ENCODE peak calls at places on chromosome 10, in six cellular contexts. B, N, Z, I, H and Q are unnamed samples.

GRCh38 chr10:99660662-99661369 is 1.5 kb downstream of the ENTPD7 start:
- DNase-seq in B (no peak), N (no peak), Z (no peak), I (no peak), H (no peak), Q (no peak)

GRCh38 chr10:12484945-12485805 is 135.8 kb downstream of the CAMK1D start:
- DNase-seq in B (peak; percentile 86), N (peak; percentile 75), Z (peak; percentile 41), I (no peak), H (no peak), Q (no peak)

GRCh38 chr10:97153276-97153850 is 32.4 kb downstream of the SLIT1 start:
- DNase-seq in B (no peak), N (no peak), Z (no peak), I (no peak), H (no peak), Q (no peak)

GRCh38 chr10:124944982-124945381 is 3.1 kb downstream of the ZRANB1 start:
- DNase-seq in B (no peak), N (no peak), Z (no peak), I (no peak), H (no peak), Q (peak; percentile 79)

GRCh38 chr10:21699575-21699974 is 165.5 kb downstream of the MLLT10 start:
- DNase-seq in B (no peak), N (no peak), Z (no peak), I (no peak), H (no peak), Q (no peak)

GRCh38 chr10:130013938-130014733 is 50.1 kb upstream of the EBF3 start:
- DNase-seq in B (no peak), N (no peak), Z (no peak), I (peak; percentile 3), H (no peak), Q (peak; percentile 40)

GRCh38 chr10:130364631-130365030 is 228.4 kb downstream of the GLRX3 start:
- DNase-seq in B (no peak), N (no peak), Z (no peak), I (no peak), H (no peak), Q (no peak)

GRCh38 chr10:25125151-25125550 is 49.6 kb upstream of the GPR158 start:
- DNase-seq in B (no peak), N (no peak), Z (peak; percentile 60), I (no peak), H (peak; percentile 93), Q (no peak)

GRCh38 chr10:96168546-96168945 is 38.4 kb downstream of the ZNF518A start:
- DNase-seq in B (no peak), N (no peak), Z (no peak), I (no peak), H (no peak), Q (peak; percentile 6)

GRCh38 chr10:76433161-76434005 is 1002.0 kb downstream of the LRMDA start:
- DNase-seq in B (no peak), N (no peak), Z (no peak), I (peak; percentile 20), H (no peak), Q (no peak)

GRCh38 chr10:51867956-51868355 is 168.6 kb upstream of the CSTF2T start:
- DNase-seq in B (no peak), N (no peak), Z (no peak), I (no peak), H (no peak), Q (peak; percentile 94)

GRCh38 chr10:132137111-132138072 is 49.4 kb upstream of the DPYSL4 start:
- DNase-seq in B (no peak), N (no peak), Z (no peak), I (no peak), H (no peak), Q (no peak)

GRCh38 chr10:19628767-19629443 is 187.3 kb upstream of the PLXDC2 start:
- DNase-seq in B (no peak), N (no peak), Z (peak; percentile 28), I (no peak), H (peak; percentile 63), Q (peak; percentile 56)

GRCh38 chr10:132054564-132054963 is 11.2 kb upstream of the JAKMIP3 start:
- DNase-seq in B (no peak), N (no peak), Z (peak; percentile 75), I (peak; percentile 40), H (peak; percentile 79), Q (peak; percentile 26)

GRCh38 chr10:103307594-103307993 is 30.7 kb downstream of the INA start:
- DNase-seq in B (no peak), N (no peak), Z (no peak), I (no peak), H (no peak), Q (no peak)

GRCh38 chr10:17235136-17235535 is 7.1 kb downstream of the VIM start:
- DNase-seq in B (no peak), N (no peak), Z (peak; percentile 53), I (no peak), H (peak; percentile 33), Q (peak; percentile 60)

GRCh38 chr10:120732643-120733313 is 118.4 kb upstream of the WDR11 start:
- DNase-seq in B (no peak), N (no peak), Z (no peak), I (no peak), H (peak; percentile 34), Q (no peak)

GRCh38 chr10:84205049-84205852 is 10.9 kb downstream of the CDHR1 start:
- DNase-seq in B (peak; percentile 67), N (peak; percentile 51), Z (peak; percentile 84), I (peak; percentile 72), H (peak; percentile 74), Q (peak; percentile 69)

GRCh38 chr10:114538544-114538906 is 119.5 kb downstream of the ABLIM1 start:
- DNase-seq in B (peak; percentile 76), N (peak; percentile 70), Z (peak; percentile 66), I (no peak), H (peak; percentile 67), Q (no peak)

GRCh38 chr10:33732176-33733025 is 397.9 kb upstream of the NRP1 start:
- DNase-seq in B (no peak), N (no peak), Z (no peak), I (peak; percentile 27), H (no peak), Q (no peak)

GRCh38 chr10:122587099-122587725 is 26.7 kb downstream of the DMBT1 start:
- DNase-seq in B (no peak), N (no peak), Z (no peak), I (no peak), H (no peak), Q (no peak)

GRCh38 chr10:1739751-1740150 is 2.4 kb upstream of the ADARB2 start:
- DNase-seq in B (no peak), N (no peak), Z (no peak), I (no peak), H (peak; percentile 68), Q (no peak)

GRCh38 chr10:92407305-92408016 is 116.5 kb downstream of the MARCHF5 start:
- DNase-seq in B (no peak), N (no peak), Z (no peak), I (no peak), H (peak; percentile 28), Q (no peak)

GRCh38 chr10:49076741-49077521 is 38.4 kb downstream of the VSTM4 start:
- DNase-seq in B (peak; percentile 54), N (peak; percentile 79), Z (no peak), I (no peak), H (no peak), Q (no peak)

GRCh38 chr10:36591436-36591835 is 534.0 kb upstream of the ANKRD30A start:
- DNase-seq in B (no peak), N (no peak), Z (no peak), I (no peak), H (no peak), Q (no peak)

GRCh38 chr10:3470191-3470590 is 297.6 kb upstream of the PITRM1 start:
- DNase-seq in B (no peak), N (no peak), Z (no peak), I (no peak), H (no peak), Q (no peak)

DNA sequence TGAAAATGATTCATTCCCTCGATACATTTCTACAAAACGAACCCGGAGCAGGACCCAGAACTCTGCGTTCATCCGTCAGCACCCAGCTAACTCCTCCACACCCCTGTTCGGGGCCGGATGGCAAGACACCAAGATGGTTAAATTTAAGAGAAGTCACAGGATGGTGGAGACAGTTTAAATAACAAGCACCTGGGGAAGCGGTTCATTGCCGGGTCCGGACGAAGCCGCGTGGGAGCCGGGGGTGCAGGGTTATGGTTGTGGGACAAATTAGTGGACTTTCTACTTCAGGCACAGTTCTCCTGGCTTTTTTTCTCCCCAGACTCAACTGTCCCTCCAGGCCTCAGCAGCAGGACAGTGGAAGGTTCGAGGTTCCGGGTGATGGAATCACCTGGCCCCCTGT is 45.4 kb downstream of the ASB13 start:
- DNase-seq in B (no peak), N (no peak), Z (no peak), I (no peak), H (no peak), Q (no peak)
- TF ChIP-seq EZH2phosphoT487 in B (no peak), N (no peak), Z (no peak), I (no peak), H (no peak), Q (no peak)

DNA sequence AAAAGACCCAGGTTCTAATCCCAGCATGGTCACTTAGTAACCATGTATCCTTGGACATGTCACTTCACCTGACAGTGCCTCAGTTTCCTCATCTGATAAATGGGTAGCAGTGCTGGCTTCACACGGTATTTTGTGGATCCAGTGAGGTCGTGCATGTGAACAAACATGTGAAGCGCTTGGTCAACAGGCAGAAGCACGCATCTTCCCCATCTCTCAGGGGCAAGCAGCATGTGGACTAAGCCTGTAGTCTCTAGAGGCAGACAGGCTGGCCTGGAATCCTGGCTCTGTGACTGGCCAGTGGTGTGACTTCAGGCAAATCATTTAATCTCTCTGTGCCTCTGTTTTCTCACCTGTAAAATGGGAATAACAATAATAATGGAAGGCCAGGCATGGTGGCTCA is 115.8 kb downstream of the C10orf105 start:
- DNase-seq in B (no peak), N (no peak), Z (no peak), I (no peak), H (no peak), Q (no peak)
- H3K4me3 ChIP-seq in B (no peak overlapping the region), N (no peak overlapping the region), Z (no peak overlapping the region), I (no peak overlapping the region), H (no peak overlapping the region), Q (no peak overlapping the region)

DNA sequence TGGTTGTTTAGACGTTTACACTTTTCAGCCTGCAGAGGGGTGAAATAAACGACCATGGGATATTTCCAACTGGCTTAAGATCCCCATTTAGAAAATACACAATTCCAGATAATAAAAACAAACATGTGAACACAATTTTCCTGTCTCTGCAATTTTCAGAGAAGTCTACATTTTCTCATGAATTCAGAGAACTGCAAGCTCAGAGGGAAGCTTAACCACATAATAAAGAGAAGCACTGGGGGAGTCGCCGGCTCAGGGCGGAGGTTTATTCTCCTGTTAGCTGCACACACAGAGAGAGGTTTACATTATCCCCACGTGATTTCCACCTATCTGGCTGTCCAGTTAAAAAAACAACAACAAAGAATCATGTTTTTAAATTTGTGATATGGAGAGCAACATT is 215.2 kb downstream of the FANK1 start:
- DNase-seq in B (no peak), N (no peak), Z (no peak), I (no peak), H (no peak), Q (no peak)
- TF ChIP-seq EZH2phosphoT487 in B (no peak), N (no peak), Z (no peak), I (no peak), H (no peak), Q (no peak)

DNA sequence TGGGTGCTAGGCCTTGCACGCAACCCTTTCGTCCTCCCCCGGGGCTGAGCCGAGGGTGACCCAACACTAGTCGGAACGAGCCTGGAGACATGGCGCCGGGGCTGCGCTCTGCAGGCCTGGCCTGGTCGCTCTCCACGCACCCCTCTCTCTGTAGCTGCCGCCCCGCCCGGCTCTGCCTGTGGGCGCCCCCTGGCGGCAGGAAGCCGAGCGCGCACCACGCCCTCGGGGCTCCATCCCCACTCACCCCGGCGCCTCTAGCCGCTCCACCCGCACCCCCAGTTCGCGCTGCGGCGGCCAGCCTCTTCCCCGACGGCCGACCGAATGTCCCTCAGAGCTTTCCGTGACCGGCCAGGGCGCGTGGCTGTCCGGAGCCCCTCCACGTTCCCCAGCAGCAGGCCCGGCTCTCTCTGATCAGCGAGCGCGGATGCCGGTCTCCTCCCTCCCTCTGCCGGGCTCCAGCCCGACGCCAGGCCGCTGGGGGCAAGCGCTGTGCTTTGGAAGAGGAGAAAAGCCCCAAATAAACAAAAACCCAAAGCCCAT is 29.1 kb upstream of the KCNK18 start:
- DNase-seq in B (peak; percentile 13), N (peak; percentile 33), Z (peak; percentile 84), I (peak; percentile 84), H (peak; percentile 88), Q (peak; percentile 78)
- H3K4me3 ChIP-seq in B (no peak overlapping the region), N (no peak overlapping the region), Z (peak overlapping the region; percentile 63), I (no peak overlapping the region), H (peak overlapping the region; percentile 56), Q (peak overlapping the region; percentile 22)